ENCODE peak calls at places on chromosomes 3 and 15, in seven cellular contexts. T is thyroid gland, B is adrenal gland, N is neural progenitor cell, O is left ventricle myocardium inferior, V is endodermal cell, Y is ovary. H is an unnamed sample.

GRCh38 chr3:131356006-131356405 is 25.6 kb upstream of the NUDT16 start:
- DNase-seq in T (no peak), B (no peak), N (no peak), O (no peak), V (no peak), Y (no peak), H (no peak)

GRCh38 chr15:85792872-85793621 is 1.7 kb downstream of the KLHL25 start:
- DNase-seq in T (no peak), B (no peak), N (no peak), O (no peak), V (no peak), Y (no peak), H (no peak)

GRCh38 chr3:3260870-3261269 is 81.4 kb upstream of the CRBN start:
- DNase-seq in T (no peak), B (no peak), N (no peak), O (no peak), V (no peak), Y (no peak), H (no peak)

GRCh38 chr15:63331456-63331855 is 50.2 kb downstream of the CA12 start:
- DNase-seq in T (no peak), B (no peak), N (no peak), O (no peak), V (no peak), Y (no peak), H (no peak)

GRCh38 chr3:99774467-99774866 is 43.2 kb upstream of the CMSS1 start:
- DNase-seq in T (no peak), B (no peak), N (no peak), O (no peak), V (no peak), Y (no peak), H (no peak)

GRCh38 chr3:155941354-155941753 is 70.9 kb downstream of the GMPS start:
- DNase-seq in T (no peak), B (no peak), N (no peak), O (no peak), V (no peak), Y (no peak), H (no peak)

GRCh38 chr3:60610441-60611112 is 640.7 kb downstream of the FHIT start:
- DNase-seq in T (peak; percentile 20), B (peak; percentile 61), N (no peak), O (peak; percentile 70), V (no peak), Y (no peak), H (peak; percentile 33)

GRCh38 chr3:16768956-16769355 is 115.8 kb upstream of the PLCL2 start:
- DNase-seq in T (no peak), B (no peak), N (peak; percentile 20), O (no peak), V (no peak), Y (no peak), H (peak; percentile 48)

GRCh38 chr3:76177650-76178049 is 392.3 kb upstream of the ZNF717 start:
- DNase-seq in T (no peak), B (no peak), N (no peak), O (no peak), V (no peak), Y (no peak), H (no peak)

GRCh38 chr3:76181213-76181612 is 395.9 kb upstream of the ZNF717 start:
- DNase-seq in T (no peak), B (no peak), N (no peak), O (no peak), V (no peak), Y (no peak), H (no peak)
- H3K27ac ChIP-seq in T (no peak overlapping the region), B (no peak overlapping the region), N (no peak overlapping the region), O (no peak overlapping the region), V (no peak overlapping the region), Y (no peak overlapping the region), H (no peak overlapping the region)

GRCh38 chr15:68558318-68559305 is 20.2 kb upstream of the CORO2B start:
- DNase-seq in T (peak; percentile 49), B (no peak), N (peak; percentile 51), O (no peak), V (peak; percentile 63), Y (no peak), H (no peak)
- H3K4me3 ChIP-seq in T (no peak overlapping the region), B (no peak overlapping the region), N (peak overlapping the region; percentile 47), O (peak overlapping the region; percentile 67), V (peak overlapping the region; percentile 77), Y (peak overlapping the region; percentile 43), H (no peak overlapping the region)

GRCh38 chr15:60509470-60509869 is 30.5 kb upstream of the ICE2 start:
- DNase-seq in T (no peak), B (no peak), N (no peak), O (no peak), V (no peak), Y (no peak), H (no peak)

GRCh38 chr15:60511351-60512157 is 32.6 kb upstream of the ICE2 start:
- DNase-seq in T (no peak), B (no peak), N (no peak), O (no peak), V (no peak), Y (no peak), H (no peak)

GRCh38 chr15:60507596-60508424 is 28.9 kb upstream of the ICE2 start:
- DNase-seq in T (peak; percentile 40), B (peak; percentile 75), N (peak; percentile 51), O (no peak), V (peak; percentile 70), Y (peak; percentile 59), H (peak; percentile 79)

GRCh38 chr15:60508442-60508841 is 29.5 kb upstream of the ICE2 start:
- DNase-seq in T (no peak), B (no peak), N (no peak), O (no peak), V (no peak), Y (no peak), H (no peak)

GRCh38 chr15:60510006-60510405 is 31.1 kb upstream of the ICE2 start:
- DNase-seq in T (no peak), B (no peak), N (no peak), O (no peak), V (no peak), Y (no peak), H (no peak)
- H3K4me1 ChIP-seq in T (peaks cover 8% of the 10 kb centered on the region), B (peaks cover 39% of the 10 kb centered on the region), N (no peaks in the 10 kb centered on the region), O (peaks cover 46% of the 10 kb centered on the region), V (no peaks in the 10 kb centered on the region), Y (no peaks in the 10 kb centered on the region), H (no peaks in the 10 kb centered on the region)

DNA sequence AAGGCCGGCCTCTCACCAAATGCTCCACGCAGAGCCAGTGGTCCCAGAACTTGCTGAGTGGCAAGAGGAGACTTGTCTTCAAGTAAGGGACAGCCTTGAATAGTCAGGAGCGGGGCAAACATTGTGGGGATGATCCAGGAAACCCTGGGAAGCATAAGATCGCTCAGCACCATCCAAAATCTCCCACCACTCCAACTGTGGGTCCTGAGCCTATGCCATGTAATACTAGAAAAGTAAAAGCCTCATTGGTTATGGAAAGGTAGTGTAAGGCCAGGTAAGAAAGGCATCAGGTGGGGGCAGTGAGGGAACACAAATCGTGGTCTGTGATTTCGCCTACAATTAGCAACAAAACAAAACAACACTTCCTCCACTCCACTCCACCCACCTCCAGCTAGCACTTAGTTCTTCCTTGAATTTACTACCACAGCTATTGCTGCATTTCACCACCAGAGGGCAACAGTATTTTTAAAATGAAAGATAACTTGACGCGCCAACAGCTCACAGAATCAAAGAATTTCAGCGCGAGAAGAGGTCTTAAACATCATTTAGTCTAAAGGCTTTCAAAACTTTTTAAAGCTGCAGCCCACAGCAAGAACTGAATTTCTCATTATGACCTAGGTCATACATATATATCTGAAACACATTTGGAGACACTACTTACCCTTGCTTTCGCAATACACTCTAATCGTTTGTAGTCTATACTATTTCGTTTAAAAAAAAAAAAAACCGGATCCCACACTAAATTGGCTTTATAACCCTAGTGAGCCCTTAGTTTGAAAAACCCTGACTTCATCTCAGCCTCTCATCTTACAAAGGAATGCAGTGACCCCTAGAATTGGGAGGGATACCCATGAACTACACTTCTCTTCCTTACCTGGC is 4.5 kb downstream of the RARRES1 start:
- DNase-seq in T (peak; percentile 48), B (peak; percentile 81), N (peak; percentile 71), O (no peak), V (peak; percentile 73), Y (peak; percentile 76), H (peak; percentile 28)
- H3K27ac ChIP-seq in T (no peak overlapping the region), B (peak overlapping the region; percentile 24), N (no peak overlapping the region), O (peak overlapping the region; percentile 41), V (no peak overlapping the region), Y (peak overlapping the region; percentile 46), H (no peak overlapping the region)

DNA sequence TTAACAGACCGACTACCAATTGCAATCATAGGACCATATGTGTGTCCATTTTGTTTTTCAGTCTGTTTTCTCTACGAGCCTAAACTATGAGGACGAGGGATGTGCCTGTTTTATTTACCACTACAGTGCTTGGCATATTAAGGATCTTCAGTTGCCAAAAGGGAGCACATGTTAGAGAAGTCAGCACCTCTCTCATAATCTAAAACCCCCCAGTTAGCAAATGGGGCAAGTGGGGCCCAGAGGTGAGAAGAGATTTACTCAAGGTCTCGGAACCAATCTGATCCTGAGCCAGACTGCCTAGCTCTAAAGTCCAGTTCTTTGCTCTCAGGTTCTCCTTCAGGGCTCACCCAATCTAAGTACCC is 578 bp upstream of the PODXL2 start:
- DNase-seq in T (no peak), B (no peak), N (no peak), O (no peak), V (no peak), Y (no peak), H (no peak)
- H3K4me3 ChIP-seq in T (no peak overlapping the region), B (no peak overlapping the region), N (no peak overlapping the region), O (no peak overlapping the region), V (no peak overlapping the region), Y (no peak overlapping the region), H (no peak overlapping the region)

GRCh38 chr3:58169371-58169770 is 41.4 kb downstream of the DNASE1L3 start:
- DNase-seq in T (no peak), B (no peak), N (no peak), O (no peak), V (no peak), Y (no peak), H (no peak)
- H3K4me1 ChIP-seq in T (peaks cover 28% of the 10 kb centered on the region), B (peaks cover 8% of the 10 kb centered on the region), N (peaks cover 23% of the 10 kb centered on the region), O (peaks cover 53% of the 10 kb centered on the region), V (peaks cover 26% of the 10 kb centered on the region), Y (peaks cover 19% of the 10 kb centered on the region), H (peaks cover 18% of the 10 kb centered on the region)

DNA sequence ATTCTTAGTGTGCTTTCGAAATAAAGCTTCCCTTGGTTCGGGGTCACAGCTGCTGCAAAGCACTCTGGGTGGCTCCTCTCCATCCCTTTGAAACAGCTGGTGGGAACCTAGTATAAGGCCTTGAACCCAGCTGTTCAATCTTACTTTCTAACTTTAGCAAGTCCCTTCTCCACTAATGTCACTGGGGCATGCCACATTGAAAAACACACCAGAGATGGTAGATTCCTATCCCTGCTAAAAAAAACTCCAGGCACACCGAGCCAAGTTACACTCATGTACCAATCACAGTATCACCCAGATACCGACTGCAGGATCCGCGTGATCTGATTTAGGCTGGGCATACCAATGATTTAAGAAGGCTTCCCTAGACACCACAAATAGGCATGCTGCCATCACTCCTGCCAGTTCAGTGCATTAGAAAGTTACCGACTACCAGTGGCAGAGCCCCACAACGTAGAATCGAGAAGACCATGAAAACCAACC is 65.0 kb downstream of the WWTR1 start:
- DNase-seq in T (no peak), B (peak; percentile 86), N (peak; percentile 31), O (peak; percentile 31), V (no peak), Y (peak; percentile 63), H (peak; percentile 89)
- H3K27ac ChIP-seq in T (no peak overlapping the region), B (peak overlapping the region; percentile 27), N (peak overlapping the region; percentile 24), O (peak overlapping the region; percentile 59), V (no peak overlapping the region), Y (no peak overlapping the region), H (peak overlapping the region; percentile 77)

GRCh38 chr3:71537211-71537611 is 46.3 kb downstream of the FOXP1 start:
- DNase-seq in T (no peak), B (peak; percentile 88), N (no peak), O (no peak), V (no peak), Y (peak; percentile 73), H (peak; percentile 4)
- H3K4me3 ChIP-seq in T (no peak overlapping the region), B (no peak overlapping the region), N (no peak overlapping the region), O (no peak overlapping the region), V (no peak overlapping the region), Y (no peak overlapping the region), H (no peak overlapping the region)

H was measured in SJCRH30.